ENCODE peak calls at places on chromosomes 12 and 14, in seven cellular contexts. P is heart left ventricle, I is IMR-90, D is body of pancreas, O is A549, K is iPS DF 6.9, Z is PC-3. G is an unnamed sample. For H3K4me1, the result is how much of the 10 kb centered on the place peaks cover.

GRCh38 chr14:101506211-101506920 is 54.9 kb upstream of the DIO3 start:
- DNase-seq in P (peak), I (no peak), D (peak), O (no peak), K (no peak), Z (no peak), G (no peak)

GRCh38 chr12:64147011-64147671 is 75.0 kb downstream of the KICS2 start:
- DNase-seq in P (no peak), I (no peak), D (no peak), O (no peak), K (no peak), Z (no peak), G (no peak)

GRCh38 chr12:52151153-52151858 is 40.5 kb downstream of the KRT80 start:
- DNase-seq in P (peak), I (no peak), D (no peak), O (no peak), K (no peak), Z (no peak), G (no peak)

GRCh38 chr12:1815814-1816729 is 4.3 kb upstream of the LRTM2 start:
- DNase-seq in P (no peak), I (no peak), D (no peak), O (no peak), K (no peak), Z (no peak), G (no peak)

GRCh38 chr12:68761442-68761812 is 15.5 kb downstream of the SLC35E3 start:
- DNase-seq in P (no peak), I (no peak), D (no peak), O (no peak), K (no peak), Z (no peak), G (no peak)

GRCh38 chr14:101849125-101849524 is 87.6 kb downstream of the PPP2R5C start:
- DNase-seq in P (no peak), I (no peak), D (no peak), O (no peak), K (no peak), Z (no peak), G (no peak)

GRCh38 chr14:91398707-91399106 is 18.9 kb downstream of the CCDC88C start:
- DNase-seq in P (no peak), I (no peak), D (no peak), O (no peak), K (no peak), Z (no peak), G (no peak)

GRCh38 chr12:55737581-55738112 is 5.3 kb upstream of the GDF11 start:
- DNase-seq in P (no peak), I (no peak), D (no peak), O (no peak), K (no peak), Z (no peak), G (no peak)

GRCh38 chr14:29558516-29558915 is 369.1 kb downstream of the PRKD1 start:
- DNase-seq in P (no peak), I (peak), D (no peak), O (no peak), K (no peak), Z (no peak), G (no peak)

GRCh38 chr12:119096429-119097202 is 82.1 kb upstream of the HSPB8 start:
- DNase-seq in P (no peak), I (no peak), D (no peak), O (no peak), K (peak), Z (no peak), G (no peak)

GRCh38 chr14:21408152-21408551 is 24.3 kb upstream of the SUPT16H start:
- DNase-seq in P (no peak), I (peak), D (no peak), O (peak), K (no peak), Z (peak), G (no peak)

GRCh38 chr14:67221248-67221981 is 19.8 kb upstream of the PALS1 start:
- DNase-seq in P (no peak), I (peak), D (no peak), O (no peak), K (no peak), Z (peak), G (no peak)

GRCh38 chr14:50773632-50774541 is 57.1 kb downstream of the NIN start:
- DNase-seq in P (no peak), I (peak), D (peak), O (peak), K (peak), Z (peak), G (no peak)

GRCh38 chr12:109679716-109680520 is 33.7 kb upstream of the FAM222A start:
- DNase-seq in P (no peak), I (no peak), D (peak), O (no peak), K (no peak), Z (no peak), G (no peak)

GRCh38 chr12:94262228-94263010 is 114.0 kb downstream of the PLXNC1 start:
- DNase-seq in P (peak), I (peak), D (peak), O (peak), K (no peak), Z (peak), G (peak)

GRCh38 chr14:64089920-64090319 is 204.3 kb downstream of the ESR2 start:
- DNase-seq in P (no peak), I (peak), D (no peak), O (no peak), K (peak), Z (no peak), G (no peak)

GRCh38 chr12:6347367-6348338 is 5.8 kb upstream of the TNFRSF1A start:
- DNase-seq in P (no peak), I (peak), D (peak), O (no peak), K (no peak), Z (no peak), G (peak)

GRCh38 chr14:30354439-30354838 is 204.5 kb upstream of the G2E3 start:
- DNase-seq in P (no peak), I (no peak), D (no peak), O (no peak), K (no peak), Z (no peak), G (no peak)

GRCh38 chr12:10722502-10722904 is 620 bp downstream of the YBX3 start:
- DNase-seq in P (peak), I (peak), D (peak), O (peak), K (no peak), Z (peak), G (peak)

GRCh38 chr14:102690509-102691286 is 86.6 kb upstream of the TRAF3 start:
- DNase-seq in P (no peak), I (no peak), D (peak), O (no peak), K (no peak), Z (peak), G (no peak)

GRCh38 chr12:14936224-14936861 is 2.0 kb downstream of the ERP27 start:
- DNase-seq in P (no peak), I (no peak), D (peak), O (no peak), K (no peak), Z (no peak), G (no peak)

GRCh38 chr12:1122803-1123202 is 131.8 kb downstream of the ERC1 start:
- DNase-seq in P (no peak), I (no peak), D (peak), O (no peak), K (no peak), Z (no peak), G (no peak)

GRCh38 chr12:44874981-44875416 is 1.1 kb downstream of the NELL2 start:
- DNase-seq in P (no peak), I (no peak), D (no peak), O (no peak), K (peak), Z (no peak), G (no peak)

GRCh38 chr14:57656853-57657252 is 163.2 kb upstream of the CCDC198 start:
- DNase-seq in P (no peak), I (no peak), D (no peak), O (no peak), K (no peak), Z (no peak), G (no peak)

GRCh38 chr12:80316141-80316700 is 127.8 kb upstream of the PTPRQ start:
- DNase-seq in P (no peak), I (no peak), D (no peak), O (no peak), K (no peak), Z (no peak), G (no peak)

GRCh38 chr14:94331462-94331861 is 8.3 kb upstream of the SERPINA6 start:
- DNase-seq in P (no peak), I (no peak), D (no peak), O (no peak), K (no peak), Z (no peak), G (no peak)

GRCh38 chr12:122835693-122836026 is 403 bp downstream of the HIP1R start:
- DNase-seq in P (no peak), I (no peak), D (peak), O (peak), K (no peak), Z (peak), G (no peak)

GRCh38 chr12:46983959-46984833 is 95.2 kb upstream of the PCED1B start:
- DNase-seq in P (no peak), I (peak), D (peak), O (peak), K (peak), Z (peak), G (no peak)

GRCh38 chr14:77026166-77026929 is 2.2 kb downstream of the IRF2BPL start:
- DNase-seq in P (peak), I (peak), D (peak), O (no peak), K (no peak), Z (peak), G (no peak)

GRCh38 chr12:112664569-112664968 is 127.0 kb upstream of the RPH3A start:
- DNase-seq in P (no peak), I (no peak), D (no peak), O (peak), K (no peak), Z (peak), G (no peak)

GRCh38 chr12:43964966-43965365 is 129.1 kb downstream of the TMEM117 start:
- DNase-seq in P (no peak), I (peak), D (no peak), O (no peak), K (no peak), Z (no peak), G (no peak)

GRCh38 chr14:62691613-62692489 is 353.4 kb downstream of the KCNH5 start:
- DNase-seq in P (no peak), I (peak), D (peak), O (peak), K (no peak), Z (peak), G (peak)

GRCh38 chr12:111078731-111079130 is 158.4 kb upstream of the MYL2 start:
- DNase-seq in P (no peak), I (no peak), D (no peak), O (no peak), K (no peak), Z (no peak), G (no peak)

GRCh38 chr14:87863047-87863446 is 129.9 kb downstream of the GALC start:
- DNase-seq in P (no peak), I (no peak), D (no peak), O (no peak), K (no peak), Z (no peak), G (no peak)

GRCh38 chr14:99562848-99563748 is 40.9 kb downstream of the CCDC85C start:
- DNase-seq in P (peak), I (peak), D (peak), O (peak), K (peak), Z (peak), G (peak)

GRCh38 chr12:57846285-57846576 is 298 bp downstream of the CTDSP2 start:
- DNase-seq in P (no peak), I (no peak), D (no peak), O (no peak), K (no peak), Z (no peak), G (no peak)

GRCh38 chr12:95543305-95543704 is 8.0 kb downstream of the USP44 start:
- DNase-seq in P (no peak), I (no peak), D (no peak), O (no peak), K (no peak), Z (no peak), G (no peak)

GRCh38 chr12:79886917-79887519 is 47.9 kb downstream of the PPP1R12A start:
- DNase-seq in P (no peak), I (peak), D (no peak), O (no peak), K (no peak), Z (peak), G (no peak)

GRCh38 chr12:87866602-87867292 is 162.5 kb downstream of the C12orf50 start:
- DNase-seq in P (no peak), I (peak), D (no peak), O (no peak), K (no peak), Z (peak), G (no peak)

GRCh38 chr12:26678697-26679660 is 154.0 kb downstream of the ITPR2 start:
- DNase-seq in P (no peak), I (peak), D (no peak), O (no peak), K (peak), Z (peak), G (no peak)
- H3K27ac ChIP-seq in P (no peak), I (no peak), D (no peak), O (no peak), K (peak), Z (no peak), G (no peak)

GRCh38 chr12:29543036-29543435 is 45.5 kb upstream of the OVCH1 start:
- DNase-seq in P (no peak), I (no peak), D (no peak), O (no peak), K (no peak), Z (no peak), G (no peak)
- H3K4me3 ChIP-seq in P (no peak), I (no peak), D (no peak), O (no peak), K (no peak), Z (no peak), G (no peak)

DNA sequence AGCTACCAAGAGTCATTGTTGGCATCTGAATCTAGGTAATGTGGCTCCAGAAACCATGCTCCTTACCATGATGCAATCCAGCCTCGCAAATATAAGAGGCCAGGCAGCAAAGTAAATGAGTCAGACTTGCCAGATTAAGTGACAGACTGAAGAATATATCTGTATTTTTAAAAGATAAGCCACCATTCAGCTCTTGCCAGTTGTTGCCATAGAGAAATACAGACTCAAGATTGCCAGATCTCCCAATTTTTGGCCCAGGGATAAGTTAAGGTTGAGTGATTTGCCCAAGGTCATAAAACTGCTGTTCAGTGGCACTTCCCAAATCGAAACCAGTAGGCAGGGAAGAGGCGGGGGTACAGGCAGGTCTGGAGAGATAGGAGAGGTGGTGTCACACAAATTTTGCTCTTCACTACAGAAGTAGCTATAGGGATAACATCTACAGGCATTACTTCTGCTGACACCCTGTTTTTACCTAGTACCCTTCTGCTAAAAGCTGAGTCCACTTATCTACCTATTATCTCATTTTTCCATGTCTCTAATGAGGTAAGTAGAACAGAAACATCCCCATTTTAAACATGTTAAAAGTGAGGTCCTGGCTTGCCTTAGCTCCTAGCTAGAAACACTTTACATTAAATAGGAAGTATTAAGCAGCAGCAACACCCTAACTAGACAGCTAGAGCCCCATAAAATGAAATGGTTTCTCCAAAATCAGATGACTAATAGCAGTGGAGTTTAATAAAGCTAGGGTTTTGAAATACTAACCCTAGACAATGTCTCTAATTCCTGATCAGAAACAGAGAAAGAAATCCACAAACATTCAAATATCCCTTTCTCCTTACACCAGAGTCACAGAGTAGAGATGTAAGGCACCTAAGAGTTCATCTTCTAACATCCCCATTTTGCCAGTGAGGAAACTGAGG is 19.5 kb downstream of the DCAF5 start:
- DNase-seq in P (no peak), I (peak), D (peak), O (no peak), K (no peak), Z (peak), G (no peak)
- H3K4me1 ChIP-seq in P (half or more), I (under half), D (under half), O (under half), K (under half), Z (under half), G (under half)

GRCh38 chr12:49416892-49417291 is 49.6 kb downstream of the SPATS2 start:
- DNase-seq in P (no peak), I (no peak), D (no peak), O (no peak), K (no peak), Z (no peak), G (no peak)
- H3K27ac ChIP-seq in P (no peak), I (no peak), D (no peak), O (no peak), K (no peak), Z (no peak), G (no peak)

GRCh38 chr14:89428163-89428523 is 11.1 kb upstream of the FOXN3 start:
- DNase-seq in P (no peak), I (no peak), D (no peak), O (no peak), K (no peak), Z (no peak), G (no peak)
- H3K4me3 ChIP-seq in P (no peak), I (no peak), D (no peak), O (no peak), K (no peak), Z (no peak), G (no peak)

DNA sequence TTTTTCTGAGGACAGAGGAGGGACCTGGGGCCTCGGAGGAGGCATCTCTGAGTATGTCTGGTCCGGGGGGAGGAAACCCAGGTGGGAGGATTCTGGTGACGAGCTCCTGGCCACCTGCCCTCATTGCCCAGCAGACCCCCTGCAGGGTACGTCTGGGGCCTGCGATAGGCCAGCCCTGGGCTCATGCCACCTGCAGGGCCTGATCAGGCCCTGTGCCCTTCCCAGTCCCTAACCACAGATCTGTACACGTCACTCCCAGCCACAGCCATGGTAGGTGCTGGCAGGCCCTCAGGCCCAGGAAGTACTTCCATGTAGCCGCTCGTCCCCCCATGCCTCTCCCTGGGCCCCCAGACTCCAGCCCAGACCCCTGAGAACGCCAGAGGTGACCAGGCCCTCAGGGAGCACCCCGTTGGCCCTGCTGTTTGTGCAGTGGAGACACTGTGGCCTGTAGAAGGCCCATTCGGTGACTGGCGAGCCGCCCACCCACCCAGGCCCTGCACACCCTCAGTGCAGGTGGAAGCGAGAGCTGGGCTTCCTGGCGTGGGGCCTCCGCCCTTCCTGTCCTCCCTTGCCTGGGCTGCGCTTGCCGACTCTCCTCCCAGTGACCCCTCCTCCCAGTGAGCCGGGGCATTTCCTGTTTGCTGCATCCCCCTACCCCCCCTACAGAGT is 5.7 kb downstream of the INF2 start:
- DNase-seq in P (no peak), I (no peak), D (no peak), O (no peak), K (no peak), Z (peak), G (no peak)
- H3K4me1 ChIP-seq in P (half or more), I (under half), D (under half), O (half or more), K (under half), Z (under half), G (half or more)

GRCh38 chr12:105738036-105738435 is 400.7 kb downstream of the NUAK1 start:
- DNase-seq in P (peak), I (peak), D (no peak), O (no peak), K (no peak), Z (no peak), G (no peak)
- H3K27ac ChIP-seq in P (peak), I (no peak), D (no peak), O (no peak), K (no peak), Z (no peak), G (peak)

GRCh38 chr14:68730811-68731425 is 61.9 kb downstream of the ZFP36L1 start:
- DNase-seq in P (no peak), I (no peak), D (no peak), O (no peak), K (no peak), Z (no peak), G (no peak)
- H3K4me3 ChIP-seq in P (no peak), I (no peak), D (no peak), O (no peak), K (no peak), Z (no peak), G (no peak)

GRCh38 chr12:27347779-27348178 is 15.1 kb downstream of the BMAL2 start:
- DNase-seq in P (no peak), I (no peak), D (no peak), O (no peak), K (no peak), Z (peak), G (no peak)

GRCh38 chr12:27343255-27344000 is 10.8 kb downstream of the BMAL2 start:
- DNase-seq in P (no peak), I (peak), D (no peak), O (peak), K (no peak), Z (peak), G (no peak)

GRCh38 chr12:27344246-27344645 is 11.6 kb downstream of the BMAL2 start:
- DNase-seq in P (no peak), I (no peak), D (no peak), O (no peak), K (no peak), Z (peak), G (no peak)

GRCh38 chr12:27344760-27345159 is 12.1 kb downstream of the BMAL2 start:
- DNase-seq in P (no peak), I (peak), D (no peak), O (no peak), K (no peak), Z (no peak), G (no peak)

DNA sequence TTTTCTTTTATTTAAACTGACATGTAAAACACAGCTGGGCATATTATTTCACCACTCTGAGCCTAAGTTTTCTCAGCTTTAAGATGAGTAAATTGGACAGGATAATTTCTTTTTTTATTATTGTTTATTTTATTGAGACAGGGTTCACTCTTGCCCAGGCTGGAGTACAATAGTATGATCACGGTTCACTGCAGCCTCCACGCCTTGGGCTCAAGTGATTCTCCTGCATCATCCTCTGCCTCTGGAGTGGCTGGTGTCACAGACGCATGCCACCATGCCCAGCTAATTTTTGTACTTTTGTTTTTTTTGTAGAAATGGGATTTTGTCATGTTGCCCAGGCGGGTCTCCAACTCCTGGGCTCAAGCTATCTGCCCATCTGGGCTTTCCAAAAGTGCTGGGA is 12.7 kb downstream of the BMAL2 start:
- DNase-seq in P (no peak), I (no peak), D (no peak), O (no peak), K (no peak), Z (peak), G (no peak)
- H3K4me1 ChIP-seq in P (under half), I (under half), D (under half), O (under half), K (under half), Z (half or more), G (under half)

GRCh38 chr12:116689586-116689985 is 48.3 kb downstream of the SPRING1 start:
- DNase-seq in P (no peak), I (no peak), D (no peak), O (no peak), K (no peak), Z (no peak), G (no peak)
- H3K27ac ChIP-seq in P (no peak), I (no peak), D (no peak), O (no peak), K (no peak), Z (no peak), G (no peak)

G was measured in lung.